ENCODE peak calls at places on chromosomes 5 and 9, in four cellular contexts. Y, W, H and T are unnamed samples.

GRCh38 chr5:10464173-10464572 is 22.5 kb downstream of the ROPN1L start:
- DNase-seq in Y (no peak), W (no peak), H (no peak), T (no peak)

GRCh38 chr5:35815089-35815936 is 41.4 kb upstream of the IL7R start:
- DNase-seq in Y (no peak), H (peak; percentile 14), W (no peak), T (no peak)

GRCh38 chr9:13934411-13934810 is 379.5 kb downstream of the NFIB start:
- DNase-seq in H (peak; percentile 20), Y (no peak), W (no peak), T (no peak)

GRCh38 chr9:36316629-36317317 is 58.5 kb upstream of the GNE start:
- DNase-seq in W (no peak), H (no peak), Y (no peak), T (no peak)

GRCh38 chr5:175246242-175246891 is 197.6 kb downstream of the DRD1 start:
- DNase-seq in W (peak; percentile 12), H (no peak), Y (peak; percentile 94), T (no peak)

GRCh38 chr9:87180361-87180760 is 233.1 kb upstream of the GAS1 start:
- DNase-seq in Y (no peak), W (no peak), H (no peak), T (no peak)

GRCh38 chr5:74672215-74672877 is 12.7 kb upstream of the HEXB start:
- DNase-seq in W (no peak), H (no peak), Y (no peak), T (no peak)

GRCh38 chr9:120344230-120344629 is 235.7 kb downstream of the CDK5RAP2 start:
- DNase-seq in H (no peak), Y (peak; percentile 70), W (no peak), T (no peak)